ENCODE peak calls at places on chromosomes 2 and 18, in six cellular contexts. N is GM23248, P is right cardiac atrium, B is breast epithelium, W is A673, I is AG04450. F is an unnamed sample. For H3K9me3, the result is how much of the 10 kb centered on the place peaks cover.

GRCh38 chr2:240596491-240596931 is 10.0 kb downstream of the CAPN10 start:
- DNase-seq in B (no peak), N (no peak), I (no peak), P (peak), W (no peak), F (no peak)

GRCh38 chr18:48565105-48565504 is 26.3 kb downstream of the CTIF start:
- DNase-seq in P (peak), B (no peak), W (no peak), I (no peak), N (no peak), F (no peak)

GRCh38 chr2:205747827-205748386 is 65.6 kb downstream of the NRP2 start:
- DNase-seq in P (no peak), B (no peak), W (no peak), I (no peak), N (no peak), F (no peak)

GRCh38 chr2:20077411-20077940 is 26.0 kb upstream of the LAPTM4A start:
- DNase-seq in W (no peak), I (no peak), N (no peak), P (no peak), B (no peak), F (no peak)

GRCh38 chr2:234967874-234968208 is 16.0 kb downstream of the SH3BP4 start:
- DNase-seq in B (no peak), P (no peak), W (no peak), I (no peak), N (no peak), F (no peak)

GRCh38 chr2:130854301-130854700 is 17.6 kb downstream of the ARHGEF4 start:
- DNase-seq in P (no peak), B (no peak), N (no peak), W (no peak), I (no peak), F (no peak)

GRCh38 chr2:10009271-10009810 is 34.0 kb upstream of the KLF11 start:
- DNase-seq in P (no peak), W (no peak), I (no peak), N (no peak), B (peak), F (no peak)

GRCh38 chr2:229133155-229133772 is 137.8 kb downstream of the PID1 start:
- DNase-seq in B (no peak), W (peak), P (no peak), I (no peak), N (peak), F (no peak)

GRCh38 chr2:156892449-156893335 is 364.8 kb upstream of the GALNT5 start:
- DNase-seq in B (no peak), W (peak), I (no peak), P (no peak), N (peak), F (no peak)

GRCh38 chr18:41395695-41396094 is 559.3 kb upstream of the PIK3C3 start:
- DNase-seq in N (no peak), B (no peak), I (no peak), P (no peak), W (no peak), F (no peak)

GRCh38 chr2:173599821-173600354 is 245.2 kb downstream of the CDCA7 start:
- DNase-seq in I (no peak), W (no peak), B (no peak), N (no peak), P (no peak), F (no peak)

DNA sequence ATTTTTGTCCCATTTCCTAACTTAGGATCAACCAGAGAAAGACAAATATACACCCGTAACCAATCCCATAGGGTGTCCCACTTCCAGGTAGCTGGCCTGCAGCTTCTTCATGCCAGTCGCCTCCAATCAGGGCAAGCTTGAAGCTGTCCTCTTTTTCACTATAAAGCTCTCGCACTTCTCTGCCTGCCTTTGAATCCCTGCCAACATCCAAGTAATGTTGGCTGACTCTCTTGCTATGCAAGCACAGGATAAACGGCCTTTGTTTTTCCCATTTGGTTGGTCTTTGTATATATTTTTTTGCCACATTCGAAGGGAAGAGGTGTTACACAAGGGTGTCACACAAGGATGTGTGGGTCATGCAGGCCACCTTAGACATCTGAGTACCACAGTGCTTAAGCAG is 388.8 kb downstream of the CBLN2 start:
- DNase-seq in P (no peak), N (no peak), I (no peak), B (no peak), W (no peak), F (no peak)
- H3K9me3 ChIP-seq in P (under half), N (under half), I (under half), B (under half), W (under half), F (under half)

GRCh38 chr2:183284606-183285005 is 160.4 kb downstream of the NUP35 start:
- DNase-seq in I (no peak), B (no peak), P (no peak), N (peak), W (peak), F (no peak)

DNA sequence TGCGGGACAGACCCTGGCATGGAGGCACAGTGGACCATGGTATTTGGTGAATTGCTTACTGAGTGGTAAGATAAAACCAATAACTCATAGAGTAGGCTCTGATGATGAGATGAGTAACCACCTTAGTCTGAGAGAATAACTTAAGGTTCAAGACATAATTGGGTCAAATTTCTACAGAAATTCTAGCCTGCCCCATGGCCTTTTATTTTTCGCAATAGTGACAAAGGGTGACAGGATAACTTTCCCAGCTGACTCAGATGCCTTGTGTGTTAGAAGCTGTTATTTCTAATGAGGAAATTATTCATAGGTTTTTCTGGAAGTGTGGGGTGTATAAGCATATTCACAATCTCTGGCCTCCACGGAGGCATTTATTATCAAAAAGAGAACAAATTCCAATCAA is 158.9 kb downstream of the NUP35 start:
- DNase-seq in I (no peak), P (no peak), N (no peak), W (no peak), B (no peak), F (no peak)
- H3K9me3 ChIP-seq in I (under half), P (under half), N (under half), W (under half), B (under half), F (under half)

DNA sequence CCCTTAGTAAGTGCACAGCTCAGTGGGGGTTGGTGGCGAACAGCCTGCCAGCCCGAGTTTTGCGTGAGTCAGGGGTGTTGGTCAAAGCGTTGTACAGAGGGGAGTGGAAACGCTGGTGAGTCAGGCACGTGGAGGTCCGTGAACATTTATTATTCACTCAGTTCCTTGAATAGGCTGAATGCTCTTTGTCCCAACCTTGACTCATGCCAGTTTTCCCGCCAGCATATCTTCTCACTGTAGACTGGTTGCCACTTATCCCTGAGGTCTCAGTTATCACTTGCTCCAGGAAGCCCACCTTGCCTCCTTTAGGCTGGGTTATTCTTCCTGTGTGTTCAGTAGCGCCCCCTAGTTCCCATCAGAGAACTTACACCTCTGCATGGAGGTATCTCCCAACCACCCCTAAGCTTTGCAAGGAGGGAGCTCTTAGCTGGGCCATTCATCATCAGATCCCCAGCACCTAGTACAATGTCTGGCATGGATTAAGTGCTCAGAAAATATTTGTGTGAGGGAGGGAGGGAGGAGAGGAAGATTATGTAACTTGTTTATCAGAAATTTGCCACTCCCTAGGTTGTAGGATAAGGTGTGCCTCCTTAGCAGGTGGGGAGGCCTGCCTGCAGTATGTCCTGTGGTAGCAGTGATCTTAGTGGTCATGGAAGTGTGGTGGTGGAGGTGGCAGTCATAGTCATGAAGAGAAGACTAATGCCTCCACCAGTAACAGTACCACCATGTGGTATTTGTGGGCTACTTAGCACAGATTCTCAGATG is 72.1 kb downstream of the CABLES1 start:
- DNase-seq in N (no peak), P (no peak), I (no peak), W (no peak), B (no peak), F (no peak)
- H3K9me3 ChIP-seq in N (under half), P (under half), I (under half), W (under half), B (under half), F (under half)

DNA sequence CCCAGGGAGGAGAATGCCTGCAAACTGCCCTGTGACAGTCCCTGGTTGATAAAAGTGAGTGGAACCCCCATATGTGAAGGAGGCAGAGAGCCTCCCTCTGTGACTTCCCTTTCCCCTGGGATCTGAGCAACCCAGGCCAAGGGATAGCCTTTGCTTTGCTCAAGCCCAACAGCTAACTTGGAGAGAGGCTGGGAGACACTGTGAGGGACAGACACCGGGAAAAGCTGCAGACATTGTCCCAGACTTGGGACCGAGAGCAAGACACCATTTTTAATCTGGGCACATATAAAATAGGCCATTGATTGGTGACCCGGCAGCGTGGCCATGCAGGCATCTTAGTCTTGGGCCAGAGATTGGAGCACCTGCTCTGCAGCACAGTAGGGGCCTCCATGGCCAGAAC is 96.1 kb upstream of the SALL3 start:
- DNase-seq in W (no peak), I (no peak), N (no peak), P (no peak), B (no peak), F (no peak)
- H3K9me3 ChIP-seq in W (under half), I (under half), N (under half), P (under half), B (under half), F (under half)

F was measured in T-helper 17 cell.